ENCODE peak calls at places on chromosomes 7 and 10, in nine cellular contexts. D, H, V, E, Z, A, P, C and S are unnamed samples.
A peak's percentile ranks its signal among the peaks of the same experiment; 100 is the strongest.

GRCh38 chr10:86830043-86830591 is 73.7 kb downstream of the BMPR1A start:
- DNase-seq in D (no peak), H (no peak), V (no peak), E (no peak), Z (no peak), A (no peak), P (no peak), C (no peak), S (no peak)

GRCh38 chr10:31242902-31243301 is 76.1 kb upstream of the ZEB1 start:
- DNase-seq in D (peak; percentile 98), H (peak; percentile 14), V (no peak), E (peak; percentile 24), Z (no peak), A (no peak), P (peak; percentile 94), C (peak; percentile 79), S (peak; percentile 82)

GRCh38 chr10:63421591-63421990 is 44.2 kb downstream of the JMJD1C start:
- DNase-seq in D (no peak), H (peak; percentile 58), V (no peak), E (no peak), Z (no peak), A (no peak), P (no peak), C (no peak), S (no peak)

GRCh38 chr10:14397069-14397468 is 66.3 kb upstream of the FRMD4A start:
- DNase-seq in D (peak; percentile 93), H (peak; percentile 74), V (no peak), E (no peak), Z (no peak), A (peak; percentile 14), P (peak; percentile 91), C (peak; percentile 45), S (peak; percentile 84)

GRCh38 chr10:42112331-42113157 is 525.8 kb downstream of the ZNF33B start:
- DNase-seq in D (no peak), H (no peak), V (no peak), E (no peak), Z (no peak), A (no peak), P (no peak), C (no peak), S (no peak)

GRCh38 chr7:81111358-81111757 is 192.5 kb upstream of the SEMA3C start:
- DNase-seq in D (peak; percentile 84), H (no peak), V (no peak), E (no peak), Z (no peak), A (no peak), P (no peak), C (peak; percentile 66), S (peak; percentile 89)

GRCh38 chr10:43409385-43410109 is 561 bp upstream of the HNRNPF start:
- DNase-seq in D (peak; percentile 42), H (no peak), V (peak; percentile 67), E (peak; percentile 55), Z (peak; percentile 53), A (no peak), P (no peak), C (peak; percentile 39), S (no peak)

GRCh38 chr7:69599211-69599878 is 1.1 kb downstream of the AUTS2 start:
- DNase-seq in D (peak; percentile 41), H (no peak), V (no peak), E (no peak), Z (no peak), A (no peak), P (peak; percentile 22), C (no peak), S (no peak)